ENCODE peak calls at places on chromosome 22, in nine cellular contexts. U is transverse colon; T is Calu3; Y is CD4-positive, alpha-beta T cell; S is glutamatergic neuron; E is fibroblast of the aortic adventitia; Z is mucosa of descending colon; O is heart left ventricle; D is PC-3. J is an unnamed sample.

GRCh38 chr22:24683671-24684070 is 80.7 kb downstream of the GGT1 start:
- DNase-seq in U (no peak), T (no peak), Y (no peak), S (no peak), E (peak; percentile 81), Z (no peak), O (no peak), D (no peak), J (no peak)

GRCh38 chr22:41915035-41915782 is at the start of gene SHISA8:
- DNase-seq in U (peak; percentile 64), T (peak; percentile 56), Y (peak; percentile 52), S (peak; percentile 68), E (no peak), Z (peak; percentile 57), O (peak; percentile 52), D (peak; percentile 43), J (no peak)

GRCh38 chr22:29138556-29138955 is 65.7 kb downstream of the KREMEN1 start:
- DNase-seq in U (no peak), T (no peak), Y (no peak), S (no peak), E (no peak), Z (no peak), O (no peak), D (no peak), J (no peak)

GRCh38 chr22:28015676-28016601 is 96.9 kb upstream of the PITPNB start:
- DNase-seq in U (peak; percentile 6), T (no peak), Y (no peak), S (peak; percentile 10), E (no peak), Z (no peak), O (peak; percentile 27), D (no peak), J (no peak)

GRCh38 chr22:50151571-50152537 is 18.7 kb upstream of the PANX2 start:
- DNase-seq in U (no peak), T (no peak), Y (no peak), S (no peak), E (no peak), Z (no peak), O (no peak), D (no peak), J (no peak)

GRCh38 chr22:40014661-40015255 is 20.0 kb downstream of the FAM83F start:
- DNase-seq in U (no peak), T (no peak), Y (no peak), S (no peak), E (no peak), Z (peak; percentile 82), O (no peak), D (no peak), J (no peak)

GRCh38 chr22:42322562-42322926 is 52.1 kb upstream of the TCF20 start:
- DNase-seq in U (no peak), T (no peak), Y (no peak), S (no peak), E (no peak), Z (no peak), O (no peak), D (no peak), J (no peak)

GRCh38 chr22:49720279-49720959 is 107.3 kb downstream of the BRD1 start:
- DNase-seq in U (no peak), T (no peak), Y (no peak), S (no peak), E (no peak), Z (no peak), O (no peak), D (no peak), J (no peak)

GRCh38 chr22:17638182-17638431 is 450 bp upstream of the BCL2L13 start:
- DNase-seq in U (no peak), T (no peak), Y (no peak), S (no peak), E (no peak), Z (no peak), O (no peak), D (no peak), J (no peak)

GRCh38 chr22:24321999-24322398 is 51.4 kb downstream of the SPECC1L start:
- DNase-seq in U (no peak), T (no peak), Y (no peak), S (no peak), E (no peak), Z (no peak), O (no peak), D (no peak), J (no peak)

GRCh38 chr22:24938741-24939341 is 7.7 kb downstream of the LHFPL7 start:
- DNase-seq in U (no peak), T (peak; percentile 57), Y (no peak), S (no peak), E (peak; percentile 59), Z (peak; percentile 57), O (no peak), D (peak; percentile 72), J (peak; percentile 20)

GRCh38 chr22:22179858-22180257 is 64.7 kb upstream of the VPREB1 start:
- DNase-seq in U (no peak), T (no peak), Y (no peak), S (no peak), E (no peak), Z (no peak), O (no peak), D (no peak), J (no peak)

GRCh38 chr22:50610041-50610451 is 9.5 kb downstream of the MAPK8IP2 start:
- DNase-seq in U (no peak), T (no peak), Y (no peak), S (no peak), E (no peak), Z (no peak), O (no peak), D (no peak), J (no peak)

GRCh38 chr22:20076627-20077172 is 3.3 kb upstream of the DGCR8 start:
- DNase-seq in U (no peak), T (no peak), Y (no peak), S (no peak), E (no peak), Z (no peak), O (peak; percentile 7), D (no peak), J (no peak)

GRCh38 chr22:20080776-20081654 is 974 bp downstream of the DGCR8 start:
- DNase-seq in U (peak; percentile 25), T (peak; percentile 30), Y (no peak), S (peak; percentile 69), E (peak; percentile 54), Z (peak; percentile 44), O (peak; percentile 45), D (peak; percentile 46), J (peak; percentile 64)

GRCh38 chr22:20083157-20083890 is 3.3 kb downstream of the DGCR8 start:
- DNase-seq in U (no peak), T (no peak), Y (no peak), S (no peak), E (no peak), Z (no peak), O (peak; percentile 13), D (no peak), J (no peak)

GRCh38 chr22:20080445-20080775 is 369 bp downstream of the DGCR8 start:
- DNase-seq in U (peak; percentile 71), T (peak; percentile 81), Y (peak; percentile 50), S (peak; percentile 74), E (peak; percentile 35), Z (peak; percentile 68), O (peak; percentile 70), D (peak; percentile 41), J (peak; percentile 36)

DNA sequence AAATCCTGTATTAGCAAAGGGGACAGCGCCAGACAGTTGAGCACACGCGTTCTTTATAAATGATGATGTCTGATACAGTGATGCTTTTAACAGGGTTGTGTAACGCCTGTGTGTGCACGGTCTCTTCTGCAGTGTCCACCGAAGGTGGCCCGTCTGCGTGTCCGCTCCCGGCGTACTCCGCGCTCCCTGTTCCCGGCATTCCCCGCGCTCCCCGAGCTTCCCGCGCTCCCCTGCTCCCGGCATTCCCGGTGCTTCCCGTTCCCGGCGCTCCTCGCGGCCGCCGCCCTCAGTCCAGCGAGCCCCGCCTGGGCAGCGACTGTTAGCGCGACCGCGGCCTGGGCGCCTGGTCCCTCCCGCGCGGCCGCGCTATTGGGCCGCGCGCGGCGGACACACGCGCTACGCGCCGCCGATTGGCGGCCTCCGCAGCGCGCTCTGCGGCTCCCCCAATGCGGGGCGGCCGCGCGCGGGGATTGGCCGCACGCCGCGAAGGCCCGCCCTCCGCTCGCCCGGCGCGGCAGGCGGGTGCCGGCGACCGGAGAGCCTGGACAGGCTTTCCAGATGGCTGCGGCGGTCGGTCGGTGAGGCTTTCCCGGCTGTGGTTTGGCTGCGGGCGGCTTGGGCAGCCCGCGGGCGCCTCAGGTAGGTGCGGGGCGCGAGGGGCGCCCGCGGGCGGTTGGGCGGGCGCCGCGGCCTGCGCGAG is at the start of gene DGCR8:
- DNase-seq in U (peak; percentile 94), T (peak; percentile 96), Y (peak; percentile 58), S (peak; percentile 93), E (peak; percentile 91), Z (peak; percentile 93), O (peak; percentile 97), D (peak; percentile 93), J (peak; percentile 89)
- TF ChIP-seq CTCF in U (no peak), T (no peak), Y (no peak), S (no peak), E (no peak), Z (no peak), O (no peak), D (no peak), J (no peak)

GRCh38 chr22:31926086-31926485 is 18.2 kb upstream of the YWHAH start:
- DNase-seq in U (no peak), T (no peak), Y (no peak), S (no peak), E (no peak), Z (no peak), O (no peak), D (no peak), J (no peak)
- TF ChIP-seq CTCF in U (no peak), T (no peak), Y (no peak), S (no peak), E (no peak), Z (no peak), O (no peak), D (no peak), J (no peak)

DNA sequence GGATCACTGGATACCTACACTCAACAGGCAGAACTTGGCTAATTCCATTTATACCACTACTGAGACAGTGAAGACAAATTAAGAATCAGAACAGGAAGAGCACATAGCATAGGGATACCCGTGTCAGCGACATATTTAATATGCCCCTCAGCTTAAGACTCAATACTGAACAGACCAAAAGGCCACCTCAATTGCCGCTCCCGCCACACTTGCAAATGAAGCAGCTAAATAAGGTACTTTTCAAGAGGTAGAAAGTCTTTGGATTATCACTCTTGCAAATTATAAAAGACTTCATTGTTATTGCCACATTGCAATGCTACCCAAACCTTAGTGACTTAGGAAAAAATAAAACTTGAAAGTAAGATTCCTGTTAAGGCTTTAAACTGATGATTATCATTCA is 3.1 kb downstream of the DDX17 start:
- DNase-seq in U (no peak), T (no peak), Y (no peak), S (no peak), E (peak; percentile 12), Z (no peak), O (no peak), D (no peak), J (no peak)
- TF ChIP-seq CTCF in U (no peak), T (no peak), Y (no peak), S (no peak), E (no peak), Z (no peak), O (no peak), D (no peak), J (no peak)

DNA sequence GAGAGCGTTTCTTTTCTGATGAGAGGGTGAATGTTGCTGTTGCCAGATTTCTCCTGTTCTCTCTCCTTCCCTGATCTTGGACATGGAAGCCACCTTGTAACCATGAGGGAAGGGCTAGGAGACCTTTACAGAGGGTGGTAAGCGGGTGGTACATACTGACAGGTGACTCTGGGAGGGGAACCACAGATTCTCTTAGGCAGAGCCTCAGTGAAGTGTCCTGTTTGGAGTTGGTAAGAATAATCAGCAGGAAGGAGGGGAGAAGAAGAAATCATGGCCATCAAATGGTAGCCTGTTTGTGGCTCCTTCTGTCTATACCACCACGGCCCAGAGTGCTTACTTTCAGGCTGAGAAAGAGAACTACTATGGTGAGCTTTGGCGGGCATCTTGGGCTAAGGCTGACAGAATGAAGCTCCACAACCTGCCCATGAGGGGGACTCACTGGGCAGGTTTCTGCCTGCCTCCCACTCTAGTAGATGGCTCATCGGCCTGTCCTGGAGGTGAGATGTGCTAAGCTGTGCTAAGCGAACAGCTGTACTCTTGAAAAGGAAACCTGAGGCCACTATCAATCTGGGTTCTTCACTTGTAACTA is 55.3 kb upstream of the CLTCL1 start:
- DNase-seq in U (no peak), T (no peak), Y (no peak), S (no peak), E (no peak), Z (no peak), O (no peak), D (no peak), J (no peak)
- TF ChIP-seq CTCF in U (no peak), T (no peak), Y (no peak), S (no peak), E (no peak), Z (no peak), O (no peak), D (no peak), J (no peak)

J was measured in HFFc6.